ENCODE peak calls at places on chromosomes 16 and 17, in eight cellular contexts. One of them, this sample, is unnamed.

GRCh38 chr16:87733190-87733589 is 32.6 kb downstream of the KLHDC4 start:
- DNase-seq in neural progenitor cell: no peak
- DNase-seq in PC-3: no peak
- DNase-seq in GM23338: no peak
- DNase-seq in HCT116: no peak
- DNase-seq in GM23248: no peak
- DNase-seq in MM.1S: peak; percentile 82
- DNase-seq in SK-N-SH: no peak
- DNase-seq in this sample: peak; percentile 88

GRCh38 chr17:16934133-16934795 is 37.7 kb downstream of the TNFRSF13B start:
- DNase-seq in neural progenitor cell: no peak
- DNase-seq in PC-3: no peak
- DNase-seq in GM23338: no peak
- DNase-seq in HCT116: no peak
- DNase-seq in GM23248: no peak
- DNase-seq in MM.1S: no peak
- DNase-seq in SK-N-SH: no peak
- DNase-seq in this sample: no peak

GRCh38 chr16:63337264-63337663 is 1301.0 kb upstream of the CDH8 start:
- DNase-seq in neural progenitor cell: no peak
- DNase-seq in PC-3: no peak
- DNase-seq in GM23338: no peak
- DNase-seq in HCT116: no peak
- DNase-seq in GM23248: no peak
- DNase-seq in MM.1S: no peak
- DNase-seq in SK-N-SH: no peak
- DNase-seq in this sample: no peak

GRCh38 chr17:57739402-57740224 is 5.5 kb downstream of the CCDC182 start:
- DNase-seq in neural progenitor cell: peak; percentile 73
- DNase-seq in PC-3: peak; percentile 75
- DNase-seq in GM23338: peak; percentile 77
- DNase-seq in HCT116: peak; percentile 61
- DNase-seq in GM23248: peak; percentile 34
- DNase-seq in MM.1S: peak; percentile 62
- DNase-seq in SK-N-SH: peak; percentile 76
- DNase-seq in this sample: peak; percentile 69

GRCh38 chr17:57955183-57955952 is at the start of gene CUEDC1:
- DNase-seq in neural progenitor cell: peak; percentile 86
- DNase-seq in PC-3: peak; percentile 74
- DNase-seq in GM23338: peak; percentile 76
- DNase-seq in HCT116: no peak
- DNase-seq in GM23248: peak; percentile 88
- DNase-seq in MM.1S: peak; percentile 58
- DNase-seq in SK-N-SH: peak; percentile 98
- DNase-seq in this sample: peak; percentile 46

GRCh38 chr16:81861503-81861902 is 82.4 kb downstream of the PLCG2 start:
- DNase-seq in neural progenitor cell: no peak
- DNase-seq in PC-3: peak; percentile 22
- DNase-seq in GM23338: no peak
- DNase-seq in HCT116: no peak
- DNase-seq in GM23248: peak; percentile 3
- DNase-seq in MM.1S: no peak
- DNase-seq in SK-N-SH: no peak
- DNase-seq in this sample: no peak

GRCh38 chr17:51079049-51079448 is 41.6 kb downstream of the SPAG9 start:
- DNase-seq in neural progenitor cell: no peak
- DNase-seq in PC-3: peak; percentile 64
- DNase-seq in GM23338: no peak
- DNase-seq in HCT116: no peak
- DNase-seq in GM23248: peak; percentile 64
- DNase-seq in MM.1S: no peak
- DNase-seq in SK-N-SH: no peak
- DNase-seq in this sample: no peak

GRCh38 chr16:3950343-3951193 is 70.1 kb upstream of the CREBBP start:
- DNase-seq in neural progenitor cell: no peak
- DNase-seq in PC-3: peak; percentile 78
- DNase-seq in GM23338: no peak
- DNase-seq in HCT116: no peak
- DNase-seq in GM23248: peak; percentile 99
- DNase-seq in MM.1S: no peak
- DNase-seq in SK-N-SH: no peak
- DNase-seq in this sample: no peak

GRCh38 chr17:68195667-68196393 is 52.0 kb upstream of the AMZ2 start:
- DNase-seq in neural progenitor cell: peak; percentile 52
- DNase-seq in PC-3: peak; percentile 27
- DNase-seq in GM23338: peak; percentile 78
- DNase-seq in HCT116: no peak
- DNase-seq in GM23248: no peak
- DNase-seq in MM.1S: no peak
- DNase-seq in SK-N-SH: peak; percentile 73
- DNase-seq in this sample: no peak

GRCh38 chr17:17484451-17484899 is 7.7 kb downstream of the MED9 start:
- DNase-seq in neural progenitor cell: no peak
- DNase-seq in PC-3: no peak
- DNase-seq in GM23338: no peak
- DNase-seq in HCT116: no peak
- DNase-seq in GM23248: peak; percentile 63
- DNase-seq in MM.1S: no peak
- DNase-seq in SK-N-SH: no peak
- DNase-seq in this sample: no peak

GRCh38 chr17:17168401-17168800 is 37.7 kb downstream of the PLD6 start:
- DNase-seq in neural progenitor cell: no peak
- DNase-seq in PC-3: no peak
- DNase-seq in GM23338: no peak
- DNase-seq in HCT116: no peak
- DNase-seq in GM23248: no peak
- DNase-seq in MM.1S: no peak
- DNase-seq in SK-N-SH: no peak
- DNase-seq in this sample: no peak

GRCh38 chr16:87701066-87701425 is 64.7 kb downstream of the KLHDC4 start:
- DNase-seq in neural progenitor cell: no peak
- DNase-seq in PC-3: no peak
- DNase-seq in GM23338: no peak
- DNase-seq in HCT116: no peak
- DNase-seq in GM23248: no peak
- DNase-seq in MM.1S: no peak
- DNase-seq in SK-N-SH: no peak
- DNase-seq in this sample: peak; percentile 96

GRCh38 chr17:4420692-4421131 is 13.0 kb upstream of the SPNS3 start:
- DNase-seq in neural progenitor cell: peak; percentile 86
- DNase-seq in PC-3: peak; percentile 74
- DNase-seq in GM23338: peak; percentile 90
- DNase-seq in HCT116: peak; percentile 71
- DNase-seq in GM23248: peak; percentile 78
- DNase-seq in MM.1S: peak; percentile 87
- DNase-seq in SK-N-SH: peak; percentile 81
- DNase-seq in this sample: peak; percentile 95

GRCh38 chr17:50560931-50561750 is 626 bp downstream of the CACNA1G start:
- DNase-seq in neural progenitor cell: peak; percentile 66
- DNase-seq in PC-3: no peak
- DNase-seq in GM23338: peak; percentile 55
- DNase-seq in HCT116: no peak
- DNase-seq in GM23248: peak; percentile 50
- DNase-seq in MM.1S: no peak
- DNase-seq in SK-N-SH: peak; percentile 66
- DNase-seq in this sample: no peak

GRCh38 chr17:35865412-35866355 is 3.0 kb downstream of the HEATR9 start:
- DNase-seq in neural progenitor cell: no peak
- DNase-seq in PC-3: peak; percentile 57
- DNase-seq in GM23338: no peak
- DNase-seq in HCT116: no peak
- DNase-seq in GM23248: peak; percentile 39
- DNase-seq in MM.1S: no peak
- DNase-seq in SK-N-SH: no peak
- DNase-seq in this sample: no peak

GRCh38 chr16:81940781-81941560 is 70.3 kb downstream of the SDR42E1 start:
- DNase-seq in neural progenitor cell: peak; percentile 16
- DNase-seq in PC-3: peak; percentile 63
- DNase-seq in GM23338: peak; percentile 52
- DNase-seq in HCT116: peak; percentile 57
- DNase-seq in GM23248: peak; percentile 81
- DNase-seq in MM.1S: no peak
- DNase-seq in SK-N-SH: peak; percentile 15
- DNase-seq in this sample: no peak

GRCh38 chr16:87457724-87458423 is 35.0 kb downstream of the ZCCHC14 start:
- DNase-seq in neural progenitor cell: no peak
- DNase-seq in PC-3: peak; percentile 94
- DNase-seq in GM23338: no peak
- DNase-seq in HCT116: peak; percentile 97
- DNase-seq in GM23248: peak; percentile 98
- DNase-seq in MM.1S: no peak
- DNase-seq in SK-N-SH: peak; percentile 58
- DNase-seq in this sample: no peak

DNA sequence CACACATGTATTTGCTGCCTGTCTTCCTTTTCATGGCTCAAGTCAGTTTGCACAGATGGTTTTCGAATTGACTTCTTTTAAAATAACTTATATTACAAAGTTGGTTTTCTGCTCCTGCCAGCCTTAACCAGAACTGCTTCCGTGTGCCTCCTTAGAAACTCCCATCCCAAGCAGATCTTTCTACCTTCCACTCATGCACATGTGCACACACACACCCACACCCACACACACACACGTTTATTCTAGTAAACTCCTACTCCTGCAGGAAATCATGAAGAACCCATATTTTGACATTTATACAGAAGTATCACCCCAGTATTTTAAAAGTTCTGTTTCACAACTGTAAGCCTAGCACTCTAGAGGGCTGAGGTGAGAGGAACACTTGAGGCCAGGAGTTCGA is 329.5 kb upstream of the SOX9 start:
- DNase-seq in neural progenitor cell: no peak
- DNase-seq in PC-3: no peak
- DNase-seq in GM23338: no peak
- DNase-seq in HCT116: no peak
- DNase-seq in GM23248: no peak
- DNase-seq in MM.1S: no peak
- DNase-seq in SK-N-SH: no peak
- DNase-seq in this sample: no peak
- H3K4me2 ChIP-seq in neural progenitor cell: no peak overlapping the region
- H3K4me2 ChIP-seq in PC-3: peak overlapping the region; percentile 58
- H3K4me2 ChIP-seq in GM23338: no peak overlapping the region
- H3K4me2 ChIP-seq in HCT116: no peak overlapping the region
- H3K4me2 ChIP-seq in GM23248: peak overlapping the region; percentile 41
- H3K4me2 ChIP-seq in MM.1S: no peak overlapping the region
- H3K4me2 ChIP-seq in SK-N-SH: peak overlapping the region; percentile 27
- H3K4me2 ChIP-seq in this sample: no peak overlapping the region

GRCh38 chr17:77402159-77402731 is 261.5 kb downstream of the SEC14L1 start:
- DNase-seq in neural progenitor cell: no peak
- DNase-seq in PC-3: no peak
- DNase-seq in GM23338: no peak
- DNase-seq in HCT116: no peak
- DNase-seq in GM23248: no peak
- DNase-seq in MM.1S: no peak
- DNase-seq in SK-N-SH: no peak
- DNase-seq in this sample: no peak

GRCh38 chr17:77403854-77404253 is 263.1 kb downstream of the SEC14L1 start:
- DNase-seq in neural progenitor cell: no peak
- DNase-seq in PC-3: no peak
- DNase-seq in GM23338: no peak
- DNase-seq in HCT116: no peak
- DNase-seq in GM23248: no peak
- DNase-seq in MM.1S: no peak
- DNase-seq in SK-N-SH: no peak
- DNase-seq in this sample: peak; percentile 43

GRCh38 chr17:77399319-77399959 is 258.7 kb downstream of the SEC14L1 start:
- DNase-seq in neural progenitor cell: no peak
- DNase-seq in PC-3: no peak
- DNase-seq in GM23338: no peak
- DNase-seq in HCT116: no peak
- DNase-seq in GM23248: no peak
- DNase-seq in MM.1S: no peak
- DNase-seq in SK-N-SH: no peak
- DNase-seq in this sample: no peak

GRCh38 chr17:77398274-77398673 is 257.5 kb downstream of the SEC14L1 start:
- DNase-seq in neural progenitor cell: no peak
- DNase-seq in PC-3: no peak
- DNase-seq in GM23338: no peak
- DNase-seq in HCT116: no peak
- DNase-seq in GM23248: no peak
- DNase-seq in MM.1S: no peak
- DNase-seq in SK-N-SH: no peak
- DNase-seq in this sample: no peak

DNA sequence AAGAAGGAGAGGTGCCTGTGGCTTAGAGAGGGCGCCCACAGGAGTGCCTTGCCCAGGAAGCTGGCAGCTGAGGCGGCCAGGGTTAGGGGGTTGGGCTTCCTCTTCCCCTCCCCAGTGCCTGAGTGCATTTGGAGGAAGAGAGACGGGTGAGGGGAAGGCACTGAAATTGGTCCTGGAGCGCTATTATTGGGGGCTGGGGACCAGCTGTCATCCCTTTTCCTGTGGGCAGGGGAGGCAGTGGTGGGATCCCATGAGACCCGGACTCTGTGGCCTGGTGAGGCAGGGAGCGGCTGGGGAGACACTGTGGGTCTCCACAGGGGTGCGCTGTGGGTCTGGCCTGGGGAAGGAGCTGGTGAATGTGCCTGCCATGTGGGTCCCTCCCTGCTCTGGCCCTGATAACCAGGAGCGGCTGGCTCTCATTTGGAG is 259.7 kb downstream of the SEC14L1 start:
- DNase-seq in neural progenitor cell: peak; percentile 59
- DNase-seq in PC-3: no peak
- DNase-seq in GM23338: peak; percentile 71
- DNase-seq in HCT116: no peak
- DNase-seq in GM23248: peak; percentile 67
- DNase-seq in MM.1S: no peak
- DNase-seq in SK-N-SH: peak; percentile 95
- DNase-seq in this sample: peak; percentile 91
- H3K4me1 ChIP-seq in neural progenitor cell: no peaks in the 10 kb centered on the region
- H3K4me1 ChIP-seq in PC-3: peaks cover 19% of the 10 kb centered on the region
- H3K4me1 ChIP-seq in GM23338: no peaks in the 10 kb centered on the region
- H3K4me1 ChIP-seq in HCT116: peaks cover 5% of the 10 kb centered on the region
- H3K4me1 ChIP-seq in GM23248: peaks cover 59% of the 10 kb centered on the region
- H3K4me1 ChIP-seq in MM.1S: no peaks in the 10 kb centered on the region
- H3K4me1 ChIP-seq in SK-N-SH: peaks cover 36% of the 10 kb centered on the region
- H3K4me1 ChIP-seq in this sample: peaks cover 63% of the 10 kb centered on the region

GRCh38 chr16:15950167-15950854 is 895 bp downstream of the ABCC1 start:
- DNase-seq in neural progenitor cell: peak; percentile 87
- DNase-seq in PC-3: peak; percentile 31
- DNase-seq in GM23338: peak; percentile 31
- DNase-seq in HCT116: no peak
- DNase-seq in GM23248: peak; percentile 70
- DNase-seq in MM.1S: peak; percentile 44
- DNase-seq in SK-N-SH: peak; percentile 68
- DNase-seq in this sample: peak; percentile 58
- TF ChIP-seq EZH2phosphoT487 in neural progenitor cell: no peak
- TF ChIP-seq EZH2phosphoT487 in PC-3: no peak
- TF ChIP-seq EZH2phosphoT487 in GM23338: no peak
- TF ChIP-seq EZH2phosphoT487 in HCT116: no peak
- TF ChIP-seq EZH2phosphoT487 in GM23248: no peak
- TF ChIP-seq EZH2phosphoT487 in MM.1S: no peak
- TF ChIP-seq EZH2phosphoT487 in SK-N-SH: no peak
- TF ChIP-seq EZH2phosphoT487 in this sample: no peak

DNA sequence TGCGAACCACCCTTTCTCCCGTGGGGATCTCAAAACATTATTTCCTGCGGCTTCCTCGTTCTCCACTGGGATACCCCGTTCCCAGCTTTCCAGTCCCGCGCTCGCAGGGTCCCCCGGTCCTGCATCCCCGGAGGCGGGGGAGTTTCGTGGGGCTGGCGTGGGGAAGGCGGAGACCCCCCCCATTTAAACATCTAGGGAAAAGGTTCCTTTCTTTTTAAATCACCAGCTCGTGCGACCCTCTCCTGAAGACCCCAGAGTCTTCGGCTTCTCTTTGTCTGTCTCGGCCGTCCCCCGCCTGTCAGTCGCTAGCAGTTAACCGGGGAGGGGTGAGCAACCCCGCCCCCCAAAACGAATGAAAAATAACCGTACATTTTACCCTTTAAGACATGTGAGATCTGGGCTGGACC is 486 bp upstream of the IGF2BP1 start:
- DNase-seq in neural progenitor cell: no peak
- DNase-seq in PC-3: no peak
- DNase-seq in GM23338: no peak
- DNase-seq in HCT116: no peak
- DNase-seq in GM23248: no peak
- DNase-seq in MM.1S: no peak
- DNase-seq in SK-N-SH: no peak
- DNase-seq in this sample: no peak
- H3K4me2 ChIP-seq in neural progenitor cell: peak overlapping the region; percentile 89
- H3K4me2 ChIP-seq in PC-3: no peak overlapping the region
- H3K4me2 ChIP-seq in GM23338: peak overlapping the region; percentile 79
- H3K4me2 ChIP-seq in HCT116: no peak overlapping the region
- H3K4me2 ChIP-seq in GM23248: peak overlapping the region; percentile 81
- H3K4me2 ChIP-seq in MM.1S: peak overlapping the region; percentile 31
- H3K4me2 ChIP-seq in SK-N-SH: no peak overlapping the region
- H3K4me2 ChIP-seq in this sample: peak overlapping the region; percentile 70

This sample was measured in OCI-LY7.